ENCODE peak calls at places on chromosomes 4 and X, in seven cellular contexts. E is CD4-positive, CD25-positive, alpha-beta regulatory T cell; Y is fibroblast of pulmonary artery; D is A549; Z is HFF-Myc; P is stomach; J is aorta. C is an unnamed sample.

GRCh38 chr4:78565971-78566372 is 14.4 kb downstream of the ANXA3 start:
- DNase-seq in E (no peak), Y (peak), D (peak), Z (no peak), P (no peak), J (no peak), C (no peak)

GRCh38 chr4:165439981-165440380 is 61.2 kb downstream of the CPE start:
- DNase-seq in E (no peak), Y (no peak), D (no peak), Z (no peak), P (no peak), J (no peak), C (no peak)

GRCh38 chrX:115549008-115549407 is 12.0 kb upstream of the PLS3 start:
- DNase-seq in E (no peak), Y (no peak), D (no peak), Z (no peak), P (no peak), J (no peak), C (no peak)

GRCh38 chr4:115279300-115279699 is 165.9 kb upstream of the NDST4 start:
- DNase-seq in E (no peak), Y (no peak), D (no peak), Z (no peak), P (no peak), J (no peak), C (no peak)

GRCh38 chrX:41705680-41706374 is 17.1 kb downstream of the GPR34 start:
- DNase-seq in E (no peak), Y (no peak), D (no peak), Z (no peak), P (no peak), J (no peak), C (no peak)

GRCh38 chrX:109967151-109967550 is 35.8 kb upstream of the TMEM164 start:
- DNase-seq in E (no peak), Y (no peak), D (no peak), Z (no peak), P (no peak), J (no peak), C (no peak)

GRCh38 chr4:82268050-82268825 is 105.6 kb downstream of the HNRNPD start:
- DNase-seq in E (peak), Y (peak), D (peak), Z (peak), P (peak), J (peak), C (peak)

GRCh38 chr4:29540439-29541102 is 1179.6 kb upstream of the PCDH7 start:
- DNase-seq in E (no peak), Y (peak), D (no peak), Z (no peak), P (no peak), J (no peak), C (no peak)

GRCh38 chr4:26993541-26993940 is 132.9 kb downstream of the STIM2 start:
- DNase-seq in E (no peak), Y (no peak), D (no peak), Z (no peak), P (no peak), J (no peak), C (no peak)

GRCh38 chrX:111511477-111511876 is at the start of gene SERTM2:
- DNase-seq in E (no peak), Y (peak), D (no peak), Z (no peak), P (no peak), J (no peak), C (no peak)

GRCh38 chr4:108324450-108324849 is 155.7 kb upstream of the LEF1 start:
- DNase-seq in E (no peak), Y (no peak), D (no peak), Z (no peak), P (no peak), J (no peak), C (no peak)
- H3K4me3 ChIP-seq in E (no peak), Y (no peak), D (no peak), Z (no peak), P (no peak), J (no peak), C (no peak)

GRCh38 chr4:153758136-153758535 is 1.7 kb downstream of the RNF175 start:
- DNase-seq in E (no peak), Y (no peak), D (no peak), Z (no peak), P (no peak), J (no peak), C (no peak)
- H3K4me3 ChIP-seq in E (peak), Y (no peak), D (no peak), Z (no peak), P (no peak), J (no peak), C (no peak)

GRCh38 chr4:177322156-177322685 is 12.5 kb downstream of the NEIL3 start:
- DNase-seq in E (no peak), Y (peak), D (no peak), Z (no peak), P (no peak), J (no peak), C (no peak)
- H3K4me3 ChIP-seq in E (peak), Y (peak), D (peak), Z (no peak), P (no peak), J (no peak), C (no peak)

DNA sequence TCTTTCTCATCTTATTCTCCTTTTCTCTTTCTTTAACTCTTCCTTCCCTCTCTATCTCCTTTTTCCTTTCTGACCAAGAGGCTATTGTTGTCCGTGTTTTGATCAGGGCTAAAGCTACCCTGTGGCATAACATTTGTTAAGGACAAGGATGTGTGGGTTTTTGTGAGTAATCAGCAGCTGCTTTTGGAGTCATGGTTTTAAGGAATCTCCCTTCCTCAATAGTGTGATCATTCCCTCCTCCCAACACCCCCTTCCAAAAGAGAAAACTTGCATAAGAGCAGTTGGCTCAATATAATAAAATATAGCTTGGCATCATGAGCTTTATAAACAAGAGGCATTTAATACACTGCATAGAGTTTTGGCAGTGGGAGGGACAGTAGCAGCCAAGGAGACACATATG is 84.6 kb downstream of the NHS start:
- DNase-seq in E (no peak), Y (peak), D (no peak), Z (no peak), P (no peak), J (no peak), C (no peak)
- H3K4me3 ChIP-seq in E (no peak), Y (no peak), D (no peak), Z (no peak), P (no peak), J (no peak), C (no peak)

GRCh38 chr4:108170729-108171540 is 2.2 kb upstream of the LEF1 start:
- DNase-seq in E (peak), Y (no peak), D (no peak), Z (no peak), P (no peak), J (no peak), C (peak)
- H3K4me3 ChIP-seq in E (peak), Y (no peak), D (no peak), Z (no peak), P (no peak), J (no peak), C (peak)

GRCh38 chr4:168846414-168846813 is 163.6 kb downstream of the CBR4 start:
- DNase-seq in E (no peak), Y (no peak), D (no peak), Z (no peak), P (no peak), J (no peak), C (no peak)

GRCh38 chr4:168845897-168846296 is 164.2 kb downstream of the CBR4 start:
- DNase-seq in E (no peak), Y (no peak), D (no peak), Z (no peak), P (no peak), J (no peak), C (no peak)

GRCh38 chr4:168850016-168850415 is 160.0 kb downstream of the CBR4 start:
- DNase-seq in E (no peak), Y (peak), D (no peak), Z (no peak), P (no peak), J (no peak), C (no peak)

GRCh38 chr4:168848977-168849687 is 160.9 kb downstream of the CBR4 start:
- DNase-seq in E (no peak), Y (peak), D (no peak), Z (no peak), P (no peak), J (no peak), C (no peak)

GRCh38 chr4:168848112-168848511 is 161.9 kb downstream of the CBR4 start:
- DNase-seq in E (no peak), Y (peak), D (no peak), Z (no peak), P (no peak), J (no peak), C (no peak)
- H3K4me3 ChIP-seq in E (no peak), Y (peak), D (no peak), Z (peak), P (peak), J (no peak), C (peak)

DNA sequence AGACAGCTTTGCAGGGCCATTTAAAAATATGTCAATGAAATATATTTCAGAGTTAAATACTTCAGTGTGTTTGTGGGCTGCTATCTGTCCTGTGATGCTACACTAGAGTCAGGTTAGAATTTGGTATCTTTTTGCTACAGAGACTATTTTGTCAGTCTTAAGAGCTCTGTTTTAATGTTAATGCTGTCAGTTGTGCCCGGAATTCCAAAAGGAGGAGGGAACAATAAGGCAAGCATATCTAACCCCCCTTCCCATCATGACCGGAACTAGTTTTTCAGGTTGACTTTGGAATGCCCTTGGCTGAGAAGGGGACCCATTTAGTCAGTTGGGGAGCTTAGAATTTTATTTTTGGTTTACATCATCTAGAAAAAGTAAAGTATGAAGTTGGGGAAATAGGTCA is 34.9 kb upstream of the SLC25A4 start:
- DNase-seq in E (no peak), Y (no peak), D (no peak), Z (no peak), P (no peak), J (no peak), C (no peak)
- H3K4me3 ChIP-seq in E (no peak), Y (no peak), D (no peak), Z (no peak), P (no peak), J (no peak), C (no peak)

GRCh38 chr4:174214102-174214878 is 69.2 kb downstream of the FBXO8 start:
- DNase-seq in E (no peak), Y (no peak), D (no peak), Z (no peak), P (no peak), J (no peak), C (no peak)
- H3K4me3 ChIP-seq in E (peak), Y (peak), D (no peak), Z (no peak), P (peak), J (no peak), C (no peak)

DNA sequence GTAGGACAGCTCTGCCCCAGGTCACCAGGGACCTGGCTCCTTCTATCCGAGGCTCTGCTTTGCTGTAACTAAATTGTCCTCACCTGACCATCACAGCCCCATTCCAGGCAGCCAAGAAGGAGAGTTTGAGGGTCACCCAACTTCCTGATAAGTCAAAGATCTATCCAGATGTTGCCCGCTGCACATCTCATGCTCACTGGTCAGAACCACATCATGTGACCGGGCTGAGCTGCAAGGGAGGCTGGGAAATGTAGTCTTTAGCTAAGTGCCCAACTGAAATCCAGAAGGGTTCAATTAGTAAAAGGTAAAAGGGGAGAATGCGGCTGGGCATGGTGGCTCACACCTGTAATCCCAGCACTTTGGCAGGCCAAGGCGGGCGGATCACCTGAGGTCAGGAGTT is 18.4 kb downstream of the HMX1 start:
- DNase-seq in E (no peak), Y (no peak), D (no peak), Z (no peak), P (no peak), J (no peak), C (no peak)
- H3K4me3 ChIP-seq in E (no peak), Y (no peak), D (no peak), Z (no peak), P (no peak), J (no peak), C (no peak)

GRCh38 chr4:150080875-150081274 is 2.6 kb downstream of the DCLK2 start:
- DNase-seq in E (no peak), Y (no peak), D (peak), Z (no peak), P (no peak), J (no peak), C (no peak)
- H3K4me3 ChIP-seq in E (no peak), Y (no peak), D (peak), Z (peak), P (no peak), J (no peak), C (no peak)

C was measured in Jurkat, Clone E6-1.